ENCODE peak calls at places on chromosomes 12 and 14, in ten cellular contexts. Z is GDM1, U is H54, X is aorta, Y is AG09309, J is T follicular helper cell, H is epithelial cell of esophagus, F is adrenal gland, P is ecto neural progenitor cell, W is MM.1S. K is an unnamed sample.

GRCh38 chr12:111448266-111448830 is 42.6 kb downstream of the SH2B3 start:
- DNase-seq in Z (no peak), U (no peak), X (no peak), Y (no peak), J (no peak), H (no peak), F (peak), P (peak), W (no peak), K (no peak)

GRCh38 chr14:23121401-23121800 is 2.3 kb upstream of the CEBPE start:
- DNase-seq in Z (no peak), U (peak), X (peak), Y (peak), J (no peak), H (no peak), F (peak), P (peak), W (peak), K (no peak)

GRCh38 chr14:31476131-31476917 is 11.5 kb downstream of the GPR33 start:
- DNase-seq in Z (no peak), U (no peak), X (no peak), Y (no peak), J (no peak), H (no peak), F (no peak), P (no peak), W (no peak), K (no peak)

GRCh38 chr12:19529933-19530630 is 90.8 kb downstream of the AEBP2 start:
- DNase-seq in Z (no peak), U (peak), X (no peak), Y (no peak), J (no peak), H (no peak), F (no peak), P (no peak), W (no peak), K (no peak)

GRCh38 chr12:21350975-21351374 is 16.3 kb upstream of the SLCO1A2 start:
- DNase-seq in Z (no peak), U (no peak), X (no peak), Y (no peak), J (no peak), H (no peak), F (no peak), P (no peak), W (no peak), K (no peak)

GRCh38 chr14:23130875-23131274 is 11.8 kb upstream of the CEBPE start:
- DNase-seq in Z (no peak), U (no peak), X (no peak), Y (no peak), J (no peak), H (no peak), F (peak), P (no peak), W (no peak), K (no peak)

GRCh38 chr12:103705927-103706326 is 118.9 kb downstream of the STAB2 start:
- DNase-seq in Z (no peak), U (no peak), X (no peak), Y (no peak), J (no peak), H (no peak), F (no peak), P (no peak), W (no peak), K (no peak)

GRCh38 chr14:34931206-34931605 is 51.6 kb upstream of the SRP54 start:
- DNase-seq in Z (no peak), U (no peak), X (no peak), Y (no peak), J (peak), H (peak), F (no peak), P (no peak), W (no peak), K (peak)

GRCh38 chr12:10369557-10370150 is 20.2 kb downstream of the KLRK1 start:
- DNase-seq in Z (no peak), U (no peak), X (no peak), Y (no peak), J (no peak), H (no peak), F (no peak), P (no peak), W (no peak), K (no peak)

GRCh38 chr12:110366474-110367208 is 36.9 kb downstream of the ANAPC7 start:
- DNase-seq in Z (peak), U (no peak), X (no peak), Y (no peak), J (no peak), H (no peak), F (no peak), P (no peak), W (no peak), K (no peak)

GRCh38 chr14:73227812-73228781 is 9.2 kb upstream of the PAPLN start:
- DNase-seq in Z (no peak), U (peak), X (peak), Y (no peak), J (no peak), H (peak), F (peak), P (peak), W (no peak), K (no peak)

GRCh38 chr12:66775941-66776340 is 97.1 kb upstream of the GRIP1 start:
- DNase-seq in Z (no peak), U (no peak), X (no peak), Y (no peak), J (no peak), H (no peak), F (no peak), P (no peak), W (no peak), K (no peak)

GRCh38 chr14:64605926-64606685 is 56.3 kb downstream of the PPP1R36 start:
- DNase-seq in Z (no peak), U (no peak), X (no peak), Y (no peak), J (no peak), H (peak), F (peak), P (no peak), W (no peak), K (no peak)

GRCh38 chr14:91342243-91342760 is 75.3 kb downstream of the CCDC88C start:
- DNase-seq in Z (no peak), U (no peak), X (peak), Y (no peak), J (no peak), H (no peak), F (no peak), P (no peak), W (no peak), K (no peak)

GRCh38 chr12:51760231-51760630 is 88.3 kb downstream of the FIGNL2 start:
- DNase-seq in Z (no peak), U (no peak), X (no peak), Y (no peak), J (no peak), H (no peak), F (no peak), P (no peak), W (no peak), K (no peak)

GRCh38 chr12:54941659-54942058 is 42.9 kb downstream of the TESPA1 start:
- DNase-seq in Z (no peak), U (no peak), X (no peak), Y (no peak), J (no peak), H (no peak), F (no peak), P (peak), W (no peak), K (no peak)

GRCh38 chr12:124484526-124484953 is 82.9 kb downstream of the NCOR2 start:
- DNase-seq in Z (no peak), U (no peak), X (no peak), Y (no peak), J (no peak), H (no peak), F (no peak), P (no peak), W (peak), K (no peak)

GRCh38 chr12:32170437-32170998 is 63.9 kb downstream of the BICD1 start:
- DNase-seq in Z (no peak), U (no peak), X (no peak), Y (no peak), J (no peak), H (no peak), F (no peak), P (no peak), W (no peak), K (no peak)

GRCh38 chr14:104927901-104928300 is 3.2 kb downstream of the PLD4 start:
- DNase-seq in Z (no peak), U (no peak), X (no peak), Y (no peak), J (no peak), H (no peak), F (no peak), P (no peak), W (no peak), K (no peak)

GRCh38 chr14:39469094-39469710 is 37.0 kb upstream of the FBXO33 start:
- DNase-seq in Z (peak), U (no peak), X (peak), Y (no peak), J (no peak), H (no peak), F (no peak), P (peak), W (peak), K (peak)

GRCh38 chr14:74563233-74563585 is 48.8 kb downstream of the LTBP2 start:
- DNase-seq in Z (no peak), U (no peak), X (no peak), Y (no peak), J (no peak), H (no peak), F (no peak), P (no peak), W (no peak), K (no peak)

GRCh38 chr14:36942522-36943245 is 229.7 kb downstream of the SLC25A21 start:
- DNase-seq in Z (no peak), U (no peak), X (no peak), Y (no peak), J (no peak), H (peak), F (no peak), P (no peak), W (no peak), K (no peak)

GRCh38 chr12:42477931-42478330 is 111.6 kb downstream of the PRICKLE1 start:
- DNase-seq in Z (no peak), U (no peak), X (no peak), Y (no peak), J (no peak), H (no peak), F (no peak), P (no peak), W (no peak), K (no peak)

GRCh38 chr12:115070313-115070712 is 386.3 kb upstream of the TBX3 start:
- DNase-seq in Z (no peak), U (no peak), X (no peak), Y (no peak), J (no peak), H (peak), F (no peak), P (no peak), W (peak), K (no peak)

GRCh38 chr12:118553856-118554504 is 177.6 kb downstream of the SUDS3 start:
- DNase-seq in Z (no peak), U (no peak), X (no peak), Y (no peak), J (no peak), H (no peak), F (no peak), P (peak), W (no peak), K (no peak)

GRCh38 chr12:115998789-115999478 is 278.6 kb downstream of the MED13L start:
- DNase-seq in Z (no peak), U (no peak), X (no peak), Y (no peak), J (no peak), H (no peak), F (no peak), P (no peak), W (no peak), K (no peak)

GRCh38 chr14:92930737-92931602 is 8.0 kb downstream of the CHGA start:
- DNase-seq in Z (no peak), U (no peak), X (no peak), Y (peak), J (no peak), H (peak), F (no peak), P (no peak), W (no peak), K (no peak)

GRCh38 chr12:47652491-47653234 is 53.2 kb downstream of the RPAP3 start:
- DNase-seq in Z (no peak), U (no peak), X (peak), Y (no peak), J (no peak), H (no peak), F (peak), P (no peak), W (no peak), K (no peak)

GRCh38 chr12:106128526-106129430 is 10.0 kb downstream of the NUAK1 start:
- DNase-seq in Z (no peak), U (no peak), X (no peak), Y (no peak), J (no peak), H (no peak), F (no peak), P (no peak), W (no peak), K (no peak)

GRCh38 chr14:44564908-44565307 is 57.8 kb upstream of the FSCB start:
- DNase-seq in Z (no peak), U (no peak), X (no peak), Y (no peak), J (no peak), H (no peak), F (no peak), P (no peak), W (no peak), K (no peak)

GRCh38 chr12:47219243-47219642 is 139.5 kb upstream of the AMIGO2 start:
- DNase-seq in Z (no peak), U (no peak), X (no peak), Y (no peak), J (no peak), H (peak), F (no peak), P (no peak), W (no peak), K (no peak)

GRCh38 chr14:96055065-96055752 is 16.0 kb downstream of the C14orf132 start:
- DNase-seq in Z (no peak), U (no peak), X (no peak), Y (no peak), J (no peak), H (no peak), F (no peak), P (no peak), W (no peak), K (no peak)

GRCh38 chr12:69555461-69555860 is 29.8 kb upstream of the CCT2 start:
- DNase-seq in Z (no peak), U (peak), X (no peak), Y (peak), J (no peak), H (peak), F (no peak), P (no peak), W (no peak), K (no peak)

GRCh38 chr14:54377501-54377900 is 19.3 kb upstream of the CDKN3 start:
- DNase-seq in Z (no peak), U (no peak), X (no peak), Y (no peak), J (no peak), H (no peak), F (no peak), P (no peak), W (no peak), K (no peak)